ENCODE peak calls at places on chromosomes 16 and 17, in four cellular contexts. K, D, Z and L are unnamed samples.

GRCh38 chr16:89163297-89163696 is 8.3 kb upstream of the CDH15 start:
- DNase-seq in K (no peak), D (no peak), Z (no peak), L (no peak)

GRCh38 chr17:2123467-2124251 is 68.8 kb downstream of the HIC1 start:
- DNase-seq in K (no peak), D (peak; percentile 24), Z (no peak), L (no peak)

GRCh38 chr16:75011634-75012307 is 12.9 kb downstream of the ZNRF1 start:
- DNase-seq in K (no peak), D (peak; percentile 52), Z (no peak), L (peak; percentile 33)

GRCh38 chr17:13362341-13363122 is 239.2 kb downstream of the HS3ST3A1 start:
- DNase-seq in K (no peak), D (no peak), Z (no peak), L (no peak)

GRCh38 chr17:32206816-32207215 is 58.8 kb upstream of the RHBDL3 start:
- DNase-seq in K (no peak), D (no peak), Z (no peak), L (no peak)

GRCh38 chr16:54657058-54657708 is 273.5 kb upstream of the IRX5 start:
- DNase-seq in K (no peak), D (peak; percentile 28), Z (no peak), L (peak; percentile 9)

GRCh38 chr16:49473773-49474172 is 100.2 kb downstream of the C16orf78 start:
- DNase-seq in K (no peak), D (no peak), Z (no peak), L (no peak)

GRCh38 chr17:37844158-37844976 is 79.8 kb upstream of the TBC1D3K start:
- DNase-seq in K (peak; percentile 16), D (peak; percentile 28), Z (peak; percentile 55), L (no peak)

GRCh38 chr16:58028541-58029070 is 3.1 kb downstream of the MMP15 start:
- DNase-seq in K (no peak), D (no peak), Z (no peak), L (no peak)

GRCh38 chr16:28951410-28951943 is 740 bp downstream of the NFATC2IP start:
- DNase-seq in K (no peak), D (peak; percentile 35), Z (no peak), L (no peak)

GRCh38 chr17:17808706-17809432 is 27.9 kb downstream of the SREBF1 start:
- DNase-seq in K (no peak), D (no peak), Z (no peak), L (no peak)

GRCh38 chr17:4440690-4441686 is 7.2 kb downstream of the SPNS3 start:
- DNase-seq in K (no peak), D (no peak), Z (no peak), L (no peak)

GRCh38 chr17:50638851-50639767 is 4.4 kb downstream of the ABCC3 start:
- DNase-seq in K (no peak), D (peak; percentile 85), Z (no peak), L (peak; percentile 93)

GRCh38 chr17:65489413-65490170 is 71.9 kb downstream of the AXIN2 start:
- DNase-seq in K (no peak), D (no peak), Z (no peak), L (no peak)

GRCh38 chr17:79814966-79815835 is 18.3 kb upstream of the CBX8 start:
- DNase-seq in K (no peak), D (peak; percentile 23), Z (peak; percentile 51), L (no peak)

GRCh38 chr16:424033-424622 is 1.3 kb upstream of the RAB11FIP3 start:
- DNase-seq in K (no peak), D (peak; percentile 89), Z (no peak), L (peak; percentile 83)